ENCODE peak calls at places on chromosome 11, in four cellular contexts. X is HCT116; N is CD8-positive, alpha-beta memory T cell; O is kidney. V is an unnamed sample.

GRCh38 chr11:40269865-40270264 is 1189.6 kb downstream of the LRRC4C start:
- DNase-seq in X (no peak), N (no peak), O (no peak), V (no peak)

GRCh38 chr11:132068556-132068955 is 698.1 kb downstream of the NTM start:
- DNase-seq in O (no peak), N (no peak), X (no peak), V (no peak)

GRCh38 chr11:17748761-17749721 is 14.5 kb downstream of the KCNC1 start:
- DNase-seq in X (no peak), O (peak), N (peak), V (no peak)

GRCh38 chr11:116701297-116701801 is 71.4 kb downstream of the BUD13 start:
- DNase-seq in O (no peak), X (no peak), N (no peak), V (no peak)

GRCh38 chr11:103368151-103368550 is 258.9 kb downstream of the DYNC2H1 start:
- DNase-seq in X (no peak), N (no peak), O (no peak), V (no peak)

GRCh38 chr11:47152953-47153950 is 23.4 kb downstream of the ARFGAP2 start:
- DNase-seq in X (no peak), O (peak), N (peak), V (peak)

GRCh38 chr11:103378931-103379330 is 269.7 kb downstream of the DYNC2H1 start:
- DNase-seq in O (no peak), X (no peak), N (no peak), V (no peak)

GRCh38 chr11:8773916-8774537 is 91.4 kb downstream of the RPL27A start:
- DNase-seq in N (no peak), O (no peak), X (no peak), V (no peak)

GRCh38 chr11:110299006-110299785 is 2.8 kb upstream of the RDX start:
- DNase-seq in N (no peak), O (no peak), X (no peak), V (no peak)

GRCh38 chr11:125079151-125079877 is 16.2 kb downstream of the SLC37A2 start:
- DNase-seq in N (no peak), X (no peak), O (no peak), V (no peak)

GRCh38 chr11:32173435-32173834 is 82.6 kb downstream of the RCN1 start:
- DNase-seq in X (peak), O (peak), N (no peak), V (peak)

GRCh38 chr11:573146-573759 is 3.0 kb upstream of the PHRF1 start:
- DNase-seq in O (peak), X (no peak), N (no peak), V (no peak)

GRCh38 chr11:122893131-122893530 is 10.6 kb downstream of the JHY start:
- DNase-seq in O (peak), X (no peak), N (no peak), V (no peak)

GRCh38 chr11:110909331-110909730 is 197.1 kb upstream of the ARHGAP20 start:
- DNase-seq in X (no peak), O (no peak), N (no peak), V (no peak)

GRCh38 chr11:93740802-93741093 is 547 bp downstream of the TAF1D start:
- DNase-seq in N (peak), O (peak), X (no peak), V (peak)

GRCh38 chr11:102623128-102623527 is 2.0 kb downstream of the MMP20 start:
- DNase-seq in X (no peak), N (no peak), O (no peak), V (no peak)

GRCh38 chr11:104487035-104487775 is 323.3 kb upstream of the PDGFD start:
- DNase-seq in X (no peak), O (no peak), N (no peak), V (no peak)

GRCh38 chr11:79412761-79413160 is 28.1 kb downstream of the TENM4 start:
- DNase-seq in O (no peak), N (no peak), X (no peak), V (no peak)

GRCh38 chr11:122697636-122698167 is 42.2 kb downstream of the UBASH3B start:
- DNase-seq in X (no peak), N (peak), O (no peak), V (no peak)

GRCh38 chr11:18563090-18563730 is 25.3 kb downstream of the UEVLD start:
- DNase-seq in N (no peak), O (no peak), X (no peak), V (no peak)

GRCh38 chr11:68358416-68358815 is 46.0 kb downstream of the LRP5 start:
- DNase-seq in N (no peak), X (no peak), O (peak), V (no peak)

GRCh38 chr11:74282863-74283484 is 28.5 kb downstream of the P4HA3 start:
- DNase-seq in N (no peak), X (no peak), O (no peak), V (no peak)

GRCh38 chr11:22304337-22304961 is 33.7 kb upstream of the SLC17A6 start:
- DNase-seq in O (no peak), X (peak), N (no peak), V (no peak)

GRCh38 chr11:3855808-3856491 is 486 bp downstream of the STIM1 start:
- DNase-seq in X (no peak), O (peak), N (peak), V (peak)

GRCh38 chr11:115872418-115872817 is 368.2 kb upstream of the CADM1 start:
- DNase-seq in X (no peak), N (no peak), O (no peak), V (no peak)

GRCh38 chr11:79227308-79227707 is 213.5 kb downstream of the TENM4 start:
- DNase-seq in N (no peak), O (no peak), X (no peak), V (no peak)

GRCh38 chr11:106670069-106670468 is 348.2 kb downstream of the GUCY1A2 start:
- DNase-seq in N (no peak), X (no peak), O (no peak), V (no peak)

GRCh38 chr11:64123102-64123434 is 42.8 kb downstream of the MACROD1 start:
- DNase-seq in X (no peak), O (peak), N (no peak), V (peak)

GRCh38 chr11:115313224-115313838 is 190.9 kb downstream of the CADM1 start:
- DNase-seq in X (no peak), N (no peak), O (no peak), V (no peak)

GRCh38 chr11:613369-613968 is 2.3 kb downstream of the IRF7 start:
- DNase-seq in X (peak), O (peak), N (peak), V (no peak)

GRCh38 chr11:124322356-124322755 is 2.4 kb upstream of the OR8D2 start:
- DNase-seq in X (no peak), O (no peak), N (no peak), V (no peak)

GRCh38 chr11:61053198-61053597 is 49.1 kb upstream of the CD5 start:
- DNase-seq in O (no peak), X (no peak), N (no peak), V (no peak)

GRCh38 chr11:46176421-46176820 is 55.2 kb upstream of the PHF21A start:
- DNase-seq in X (no peak), O (no peak), N (no peak), V (no peak)

GRCh38 chr11:9210922-9211320 is 54.2 kb downstream of the DENND5A start:
- DNase-seq in X (no peak), O (no peak), N (no peak), V (no peak)

GRCh38 chr11:116353517-116353916 is 419.3 kb downstream of the BUD13 start:
- DNase-seq in N (no peak), O (no peak), X (no peak), V (no peak)

DNA sequence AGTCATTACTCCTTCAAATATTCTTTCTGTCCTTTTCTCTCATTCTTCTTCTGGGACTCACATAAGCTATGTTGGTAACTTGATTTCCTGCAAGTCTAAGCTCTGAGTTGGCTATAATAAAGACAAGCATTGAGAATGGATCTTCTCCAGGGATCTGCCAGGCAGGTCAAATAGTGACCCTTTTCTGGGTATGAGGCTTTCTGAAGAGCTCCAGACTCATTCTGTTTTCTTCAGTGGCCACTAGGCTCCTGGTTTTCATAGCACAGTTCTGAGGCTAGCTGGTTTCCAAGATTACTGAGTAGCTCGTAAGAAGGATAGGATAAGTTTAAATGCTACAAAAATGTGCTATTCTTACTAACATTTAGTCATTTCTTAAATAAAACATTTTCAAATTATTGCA is 38.3 kb downstream of the TMPRSS5 start:
- DNase-seq in O (no peak), X (no peak), N (no peak), V (no peak)
- H3K27ac ChIP-seq in O (no peak), X (no peak), N (no peak), V (no peak)

DNA sequence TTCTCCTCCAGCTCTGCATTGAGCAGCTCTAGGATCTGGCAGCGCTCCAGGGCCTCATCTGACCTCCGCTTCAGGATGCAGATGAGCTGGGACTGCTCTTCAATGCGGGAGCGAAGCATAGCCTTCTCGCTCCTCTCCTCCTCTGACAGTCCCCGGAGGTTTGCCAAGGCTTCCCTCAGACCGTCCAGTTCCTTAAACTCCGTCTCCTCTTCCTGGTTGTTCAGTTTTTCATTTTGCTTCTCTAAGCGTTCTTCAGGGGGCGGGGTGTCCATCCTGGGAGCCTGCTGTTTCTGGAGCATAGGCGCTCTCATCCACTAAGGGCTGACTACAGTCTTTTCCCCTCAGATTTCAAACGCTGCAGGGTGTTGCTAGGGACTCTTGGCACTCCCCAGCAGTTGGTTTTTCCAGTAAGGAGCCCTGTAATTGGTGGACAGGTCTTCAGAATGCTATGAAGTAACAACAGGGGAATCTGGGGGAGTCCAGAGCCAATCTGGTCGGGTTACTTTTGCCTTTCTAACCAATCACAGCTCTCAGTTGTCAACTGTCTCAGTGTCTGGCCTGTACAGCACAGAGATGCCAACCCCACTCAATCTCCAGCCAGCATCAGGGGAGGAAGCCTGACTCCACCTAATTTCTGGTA is at the start of gene CCDC89:
- DNase-seq in X (no peak), N (no peak), O (peak), V (peak)
- H3K4me3 ChIP-seq in X (no peak), N (no peak), O (peak), V (peak)

GRCh38 chr11:111977141-111978027 is 40.2 kb downstream of the DIXDC1 start:
- DNase-seq in X (no peak), N (no peak), O (peak), V (peak)
- H3K27ac ChIP-seq in X (no peak), N (no peak), O (peak), V (peak)

GRCh38 chr11:120058931-120059330 is 79.0 kb downstream of the TRIM29 start:
- DNase-seq in X (no peak), O (no peak), N (no peak), V (no peak)
- H3K4me3 ChIP-seq in X (no peak), O (no peak), N (no peak), V (no peak)